ENCODE peak calls at places on chromosomes 3 and 15, in nine cellular contexts. N, D, T, I, G, S, U, L and X are unnamed samples.

GRCh38 chr15:76158250-76158649 is 98.5 kb downstream of the TMEM266 start:
- DNase-seq in D (no peak), N (no peak), T (no peak), G (no peak), L (no peak), S (no peak), U (no peak), I (no peak), X (no peak)

GRCh38 chr3:127598841-127599570 is 795 bp downstream of the MCM2 start:
- DNase-seq in N (no peak), T (no peak), I (no peak), D (no peak), U (no peak), G (peak; percentile 30), S (no peak), L (no peak), X (no peak)

GRCh38 chr3:68880632-68881031 is 51.7 kb downstream of the TAFA4 start:
- DNase-seq in S (no peak), T (no peak), G (no peak), I (no peak), U (peak; percentile 13), N (no peak), D (no peak), L (no peak), X (no peak)

GRCh38 chr3:142652826-142653292 is 56.7 kb downstream of the PLS1 start:
- DNase-seq in L (no peak), I (no peak), U (no peak), D (no peak), G (no peak), T (no peak), N (no peak), S (no peak), X (no peak)

GRCh38 chr3:158789592-158789991 is 12.3 kb upstream of the MFSD1 start:
- DNase-seq in I (peak; percentile 82), U (no peak), T (no peak), N (no peak), G (peak; percentile 28), S (no peak), D (no peak), L (peak; percentile 65), X (no peak)

GRCh38 chr3:45100998-45101407 is 45.2 kb downstream of the CDCP1 start:
- DNase-seq in L (peak; percentile 30), S (no peak), N (no peak), T (no peak), U (no peak), G (no peak), I (peak; percentile 93), D (no peak), X (no peak)

GRCh38 chr3:64267774-64268604 is 42.7 kb upstream of the PRICKLE2 start:
- DNase-seq in S (no peak), T (no peak), L (peak; percentile 58), G (peak; percentile 45), N (peak; percentile 76), U (peak; percentile 80), I (peak; percentile 85), D (peak; percentile 65), X (peak; percentile 59)

GRCh38 chr15:70171224-70171886 is 73.6 kb upstream of the TLE3 start:
- DNase-seq in L (no peak), D (no peak), G (no peak), U (no peak), T (no peak), I (no peak), N (no peak), S (no peak), X (no peak)

GRCh38 chr3:31232049-31233040 is 300.4 kb upstream of the STT3B start:
- DNase-seq in S (no peak), N (no peak), T (no peak), U (no peak), D (no peak), L (peak; percentile 39), I (peak; percentile 10), G (no peak), X (no peak)

GRCh38 chr3:13572926-13573623 is 24.1 kb downstream of the FBLN2 start:
- DNase-seq in T (no peak), S (no peak), U (no peak), I (no peak), G (no peak), L (no peak), N (no peak), D (no peak), X (no peak)

GRCh38 chr3:140050977-140051957 is 116.3 kb downstream of the CLSTN2 start:
- DNase-seq in D (no peak), N (no peak), L (no peak), U (peak; percentile 24), T (no peak), S (no peak), G (peak; percentile 13), I (no peak), X (no peak)
- TF ChIP-seq CTCF in D (peak; percentile 39), N (peak; percentile 21), L (no peak), U (peak; percentile 45), T (no peak), S (no peak), G (no peak), I (no peak), X (no peak)

DNA sequence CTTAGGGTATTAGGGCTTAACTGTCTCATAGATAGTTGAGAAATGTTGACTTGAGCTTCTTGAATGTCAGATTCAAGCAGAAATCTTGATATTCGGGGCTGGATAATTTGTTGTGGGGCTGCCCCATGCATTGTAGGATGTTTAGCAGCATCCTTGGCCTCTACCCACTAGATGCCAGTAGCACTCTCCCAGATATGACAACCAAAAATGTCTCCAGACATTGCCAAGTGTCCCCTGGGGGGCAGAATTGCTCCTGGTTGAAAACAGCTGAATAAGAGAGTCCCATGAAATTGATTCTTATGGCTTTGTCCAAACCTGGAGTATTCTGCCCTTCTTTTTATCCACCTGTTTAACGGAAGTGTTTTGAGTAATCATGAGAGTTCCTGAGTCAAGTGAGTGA is 15.9 kb upstream of the LCMT2 start:
- DNase-seq in S (no peak), U (no peak), N (no peak), L (no peak), T (no peak), I (peak; percentile 8), D (no peak), G (no peak), X (no peak)
- TF ChIP-seq CTCF in S (no peak), U (no peak), N (no peak), L (peak; percentile 34), T (no peak), I (no peak), D (no peak), G (no peak), X (no peak)

GRCh38 chr15:58056015-58056414 is 9.5 kb downstream of the ALDH1A2 start:
- DNase-seq in T (no peak), U (no peak), S (no peak), I (no peak), G (no peak), D (no peak), N (no peak), L (no peak), X (no peak)
- TF ChIP-seq CTCF in T (no peak), U (peak; percentile 48), S (no peak), I (peak; percentile 11), G (no peak), D (no peak), N (no peak), L (peak; percentile 64), X (no peak)

DNA sequence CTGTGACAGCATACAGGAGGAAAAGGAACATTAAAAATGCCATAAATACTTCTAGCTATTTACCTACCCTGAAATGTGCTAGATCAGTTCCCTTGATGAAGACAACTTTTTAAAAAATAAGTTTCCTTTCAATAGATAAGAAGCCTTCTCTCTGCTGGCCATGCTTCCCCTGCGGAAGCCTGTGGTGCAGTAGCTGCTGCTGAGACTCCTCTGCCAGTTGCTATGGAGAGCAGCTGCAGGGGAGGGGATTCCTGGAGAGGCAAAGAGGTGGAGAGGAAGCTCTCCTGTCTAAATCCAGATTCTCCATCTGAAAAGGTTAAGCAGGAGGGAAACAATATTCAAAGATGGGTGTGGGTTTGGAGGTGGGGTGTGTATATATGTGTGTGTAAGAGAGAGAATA is 69.8 kb upstream of the BFSP2 start:
- DNase-seq in L (no peak), G (no peak), U (peak; percentile 65), N (no peak), T (no peak), S (no peak), D (no peak), I (no peak), X (no peak)
- TF ChIP-seq CTCF in L (no peak), G (no peak), U (no peak), N (no peak), T (no peak), S (no peak), D (no peak), I (no peak), X (no peak)

GRCh38 chr15:98568382-98569017 is 79.8 kb upstream of the IGF1R start:
- DNase-seq in T (no peak), G (no peak), N (no peak), I (peak; percentile 36), U (no peak), D (no peak), S (no peak), L (no peak), X (no peak)
- TF ChIP-seq CTCF in T (no peak), G (peak; percentile 52), N (no peak), I (peak; percentile 38), U (peak; percentile 46), D (no peak), S (no peak), L (peak; percentile 82), X (peak; percentile 64)

DNA sequence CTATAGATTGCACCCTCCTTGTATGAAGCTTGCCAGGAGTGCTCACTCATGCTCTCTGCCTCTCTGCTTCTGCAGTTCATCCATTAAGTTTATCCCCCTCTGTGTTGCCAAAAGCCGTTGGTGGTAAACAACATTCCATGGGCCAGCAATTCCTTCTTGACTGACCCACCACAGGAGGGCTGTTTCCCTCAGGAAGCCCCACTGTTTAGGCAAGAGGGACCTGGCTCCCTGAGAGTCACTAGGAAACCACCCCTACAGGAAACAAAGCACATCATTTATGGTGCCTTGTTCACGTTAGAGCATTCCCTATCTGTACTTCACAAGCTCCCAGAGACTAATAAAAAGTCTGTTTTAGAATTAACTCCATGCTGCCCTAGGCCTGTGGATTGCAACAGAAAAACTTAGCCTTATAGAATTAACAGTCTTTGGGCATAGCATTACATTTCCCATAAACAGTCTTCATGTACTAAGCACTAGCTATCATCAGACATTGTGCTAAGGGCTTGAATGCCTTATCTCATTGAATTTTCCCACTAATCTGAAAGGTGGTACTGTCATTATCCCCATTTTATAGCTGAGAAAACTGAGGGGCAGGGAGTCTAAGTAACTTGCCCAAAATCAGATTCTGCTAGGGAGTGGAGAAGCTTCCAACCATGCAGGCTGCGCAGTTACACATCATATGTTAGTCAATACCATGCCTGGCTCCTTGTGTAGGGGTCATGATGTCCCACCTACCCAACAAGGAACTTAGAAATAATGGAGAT is 149.9 kb downstream of the SHQ1 start:
- DNase-seq in L (no peak), T (no peak), D (no peak), I (no peak), G (no peak), N (no peak), S (no peak), U (peak; percentile 43), X (no peak)
- TF ChIP-seq CTCF in L (no peak), T (no peak), D (no peak), I (no peak), G (no peak), N (no peak), S (no peak), U (no peak), X (no peak)